ENCODE peak calls at places on chromosomes 3 and 15, in six cellular contexts. P is activated T-cell treated with anti-CD3 and anti-CD28 coated beads for 48 hours, Y is WERI-Rb-1, T is Calu3, J is amygdala, S is SW480. D is an unnamed sample.
A peak's percentile ranks its signal among the peaks of the same experiment; 100 is the strongest.

GRCh38 chr15:72554471-72555425 is 80.6 kb downstream of the ARIH1 start:
- DNase-seq in P (peak; percentile 25), Y (no peak), T (peak; percentile 50), J (no peak), S (no peak), D (no peak)

GRCh38 chr3:48140284-48140683 is 47.9 kb downstream of the CDC25A start:
- DNase-seq in P (no peak), Y (no peak), T (no peak), J (no peak), S (no peak), D (no peak)

GRCh38 chr3:62621171-62621570 is 247.8 kb upstream of the FEZF2 start:
- DNase-seq in P (no peak), Y (no peak), T (no peak), J (no peak), S (no peak), D (no peak)

GRCh38 chr3:99175276-99175801 is 273.8 kb upstream of the DCBLD2 start:
- DNase-seq in P (no peak), Y (no peak), T (no peak), J (no peak), S (no peak), D (no peak)

GRCh38 chr15:59157840-59158700 is 48.6 kb upstream of the LDHAL6B start:
- DNase-seq in P (no peak), Y (no peak), T (no peak), J (no peak), S (no peak), D (no peak)

GRCh38 chr3:134709563-134710312 is 58.9 kb upstream of the KY start:
- DNase-seq in P (no peak), Y (peak; percentile 20), T (no peak), J (no peak), S (no peak), D (no peak)

GRCh38 chr3:146574173-146574572 is 29.8 kb upstream of the PLSCR1 start:
- DNase-seq in P (no peak), Y (no peak), T (no peak), J (no peak), S (no peak), D (no peak)

GRCh38 chr3:177364236-177364635 is 167.0 kb upstream of the TBL1XR1 start:
- DNase-seq in P (no peak), Y (no peak), T (no peak), J (no peak), S (no peak), D (no peak)

GRCh38 chr3:109731639-109732473 is 394.5 kb upstream of the DPPA4 start:
- DNase-seq in P (peak; percentile 16), Y (peak; percentile 64), T (peak; percentile 63), J (no peak), S (peak; percentile 36), D (peak; percentile 70)

GRCh38 chr15:56886450-56886856 is 32.0 kb upstream of the TCF12 start:
- DNase-seq in P (no peak), Y (no peak), T (no peak), J (no peak), S (no peak), D (peak; percentile 56)

GRCh38 chr3:12224181-12225147 is 64.4 kb upstream of the PPARG start:
- DNase-seq in P (no peak), Y (no peak), T (peak; percentile 61), J (no peak), S (peak; percentile 71), D (no peak)

GRCh38 chr3:16633948-16634347 is 28.7 kb upstream of the DAZL start:
- DNase-seq in P (no peak), Y (no peak), T (no peak), J (no peak), S (no peak), D (no peak)

GRCh38 chr15:68378595-68378994 is 53.4 kb downstream of the ITGA11 start:
- DNase-seq in P (no peak), Y (no peak), T (no peak), J (no peak), S (no peak), D (no peak)

GRCh38 chr15:98442379-98442833 is 205.9 kb upstream of the IGF1R start:
- DNase-seq in P (peak; percentile 30), Y (peak; percentile 51), T (peak; percentile 79), J (no peak), S (peak; percentile 89), D (peak; percentile 80)

GRCh38 chr15:84795186-84795585 is 22.0 kb upstream of the ALPK3 start:
- DNase-seq in P (no peak), Y (no peak), T (no peak), J (no peak), S (no peak), D (no peak)

GRCh38 chr3:131551761-131552160 is 49.0 kb upstream of the MRPL3 start:
- DNase-seq in P (no peak), Y (no peak), T (no peak), J (no peak), S (no peak), D (no peak)

GRCh38 chr3:132822266-132822665 is 100.1 kb upstream of the NPHP3 start:
- DNase-seq in P (no peak), Y (no peak), T (no peak), J (no peak), S (no peak), D (no peak)

GRCh38 chr3:102237181-102237580 is 197.6 kb upstream of the ZPLD1 start:
- DNase-seq in P (no peak), Y (no peak), T (no peak), J (no peak), S (no peak), D (no peak)

GRCh38 chr3:179323197-179323901 is 518 bp downstream of the ZNF639 start:
- DNase-seq in P (peak; percentile 43), Y (peak; percentile 72), T (peak; percentile 72), J (peak; percentile 69), S (peak; percentile 86), D (peak; percentile 75)

GRCh38 chr3:137347132-137347531 is 389.3 kb downstream of the IL20RB start:
- DNase-seq in P (no peak), Y (no peak), T (no peak), J (no peak), S (no peak), D (peak; percentile 23)

GRCh38 chr15:29913528-29914135 is 91.4 kb upstream of the TJP1 start:
- DNase-seq in P (no peak), Y (no peak), T (no peak), J (no peak), S (no peak), D (no peak)

GRCh38 chr3:83559082-83559481 is 1399.7 kb upstream of the CADM2 start:
- DNase-seq in P (no peak), Y (no peak), T (no peak), J (no peak), S (no peak), D (no peak)

GRCh38 chr15:57406040-57406772 is 29.9 kb downstream of the CGNL1 start:
- DNase-seq in P (no peak), Y (peak; percentile 90), T (no peak), J (no peak), S (no peak), D (no peak)

GRCh38 chr3:47359283-47359682 is 21.5 kb upstream of the PTPN23 start:
- DNase-seq in P (no peak), Y (no peak), T (no peak), J (no peak), S (no peak), D (no peak)

GRCh38 chr15:71781179-71781964 is 29.0 kb upstream of the NR2E3 start:
- DNase-seq in P (no peak), Y (no peak), T (no peak), J (no peak), S (no peak), D (no peak)

GRCh38 chr15:64024172-64025050 is 21.9 kb downstream of the DAPK2 start:
- DNase-seq in P (no peak), Y (no peak), T (no peak), J (no peak), S (peak; percentile 19), D (no peak)

GRCh38 chr3:69569520-69569919 is 169.7 kb upstream of the MITF start:
- DNase-seq in P (no peak), Y (no peak), T (no peak), J (no peak), S (no peak), D (no peak)

GRCh38 chr3:187920871-187921270 is 175.6 kb upstream of the BCL6 start:
- DNase-seq in P (no peak), Y (no peak), T (no peak), J (no peak), S (no peak), D (no peak)

GRCh38 chr3:184344579-184345350 is 7.4 kb downstream of the FAM131A start:
- DNase-seq in P (no peak), Y (no peak), T (no peak), J (no peak), S (no peak), D (no peak)